ENCODE peak calls at places on chromosomes 6 and 20, in five cellular contexts. P, X, S, O and V are unnamed samples.

GRCh38 chr6:84897874-84898635 is 133.7 kb upstream of the TBX18 start:
- DNase-seq in P (no peak), O (no peak), X (no peak), S (peak), V (no peak)

GRCh38 chr6:69097948-69098347 is 462.9 kb downstream of the ADGRB3 start:
- DNase-seq in P (no peak), O (no peak), S (no peak), X (no peak), V (no peak)

GRCh38 chr20:17511401-17511800 is 19.8 kb downstream of the BFSP1 start:
- DNase-seq in O (no peak), X (no peak), S (no peak), P (no peak), V (no peak)

GRCh38 chr6:152295346-152295745 is 341.8 kb downstream of the SYNE1 start:
- DNase-seq in P (no peak), X (no peak), O (no peak), S (no peak), V (no peak)

GRCh38 chr6:135506270-135506997 is 8.9 kb upstream of the AHI1 start:
- DNase-seq in P (no peak), X (no peak), S (peak), O (no peak), V (peak)

GRCh38 chr6:168485804-168486203 is 44.8 kb downstream of the SMOC2 start:
- DNase-seq in X (no peak), P (no peak), S (no peak), O (no peak), V (no peak)

GRCh38 chr20:33419140-33419974 is 18.0 kb upstream of the CDK5RAP1 start:
- DNase-seq in S (no peak), O (no peak), X (no peak), P (no peak), V (peak)

GRCh38 chr6:72218125-72218524 is 331.8 kb downstream of the RIMS1 start:
- DNase-seq in X (no peak), S (peak), O (no peak), P (peak), V (no peak)

GRCh38 chr6:71410164-71410566 is 121.6 kb downstream of the OGFRL1 start:
- DNase-seq in X (no peak), S (peak), P (no peak), O (no peak), V (no peak)

GRCh38 chr20:8562356-8562755 is 430.3 kb downstream of the PLCB1 start:
- DNase-seq in S (no peak), X (no peak), O (no peak), P (no peak), V (no peak)

GRCh38 chr6:111231078-111231435 is 143.8 kb downstream of the SLC16A10 start:
- DNase-seq in P (no peak), S (no peak), X (no peak), O (no peak), V (no peak)

GRCh38 chr20:44646641-44647274 is 4.7 kb downstream of the ADA start:
- DNase-seq in P (no peak), O (no peak), X (peak), S (peak), V (no peak)

GRCh38 chr20:6030453-6031080 is 23.3 kb downstream of the LRRN4 start:
- DNase-seq in O (no peak), X (no peak), P (no peak), S (no peak), V (no peak)

GRCh38 chr20:5056801-5057599 is 55.7 kb upstream of the SLC23A2 start:
- DNase-seq in X (peak), P (peak), S (peak), O (no peak), V (peak)

GRCh38 chr6:187252-187840 is 104.9 kb upstream of the DUSP22 start:
- DNase-seq in S (no peak), P (no peak), X (no peak), O (no peak), V (no peak)

GRCh38 chr6:113094781-113095180 is 747.7 kb downstream of the RFPL4B start:
- DNase-seq in P (no peak), S (no peak), X (no peak), O (no peak), V (no peak)

GRCh38 chr6:99885051-99885450 is 109.0 kb downstream of the MCHR2 start:
- DNase-seq in S (no peak), O (no peak), X (no peak), P (no peak), V (no peak)

GRCh38 chr6:42361036-42361435 is 90.7 kb downstream of the TRERF1 start:
- DNase-seq in O (no peak), P (no peak), S (no peak), X (no peak), V (no peak)

GRCh38 chr6:169185692-169186485 is 67.8 kb downstream of the THBS2 start:
- DNase-seq in S (no peak), X (no peak), P (no peak), O (no peak), V (no peak)

GRCh38 chr6:27472182-27472616 is 706 bp downstream of the ZNF184 start:
- DNase-seq in S (peak), P (peak), X (peak), O (no peak), V (peak)
- TF ChIP-seq POLR2A in S (no peak), P (no peak), X (no peak), O (no peak), V (no peak)

GRCh38 chr6:130367767-130368166 is 1.9 kb downstream of the TMEM200A start:
- DNase-seq in O (no peak), X (no peak), P (no peak), S (no peak), V (no peak)

GRCh38 chr6:130369821-130370220 is 4.0 kb downstream of the TMEM200A start:
- DNase-seq in X (no peak), P (no peak), O (no peak), S (no peak), V (no peak)

GRCh38 chr6:130365166-130366010 is 429 bp upstream of the TMEM200A start:
- DNase-seq in X (peak), S (peak), P (peak), O (peak), V (peak)

GRCh38 chr6:130364224-130364780 is 1.5 kb upstream of the TMEM200A start:
- DNase-seq in X (no peak), P (no peak), S (no peak), O (no peak), V (no peak)

DNA sequence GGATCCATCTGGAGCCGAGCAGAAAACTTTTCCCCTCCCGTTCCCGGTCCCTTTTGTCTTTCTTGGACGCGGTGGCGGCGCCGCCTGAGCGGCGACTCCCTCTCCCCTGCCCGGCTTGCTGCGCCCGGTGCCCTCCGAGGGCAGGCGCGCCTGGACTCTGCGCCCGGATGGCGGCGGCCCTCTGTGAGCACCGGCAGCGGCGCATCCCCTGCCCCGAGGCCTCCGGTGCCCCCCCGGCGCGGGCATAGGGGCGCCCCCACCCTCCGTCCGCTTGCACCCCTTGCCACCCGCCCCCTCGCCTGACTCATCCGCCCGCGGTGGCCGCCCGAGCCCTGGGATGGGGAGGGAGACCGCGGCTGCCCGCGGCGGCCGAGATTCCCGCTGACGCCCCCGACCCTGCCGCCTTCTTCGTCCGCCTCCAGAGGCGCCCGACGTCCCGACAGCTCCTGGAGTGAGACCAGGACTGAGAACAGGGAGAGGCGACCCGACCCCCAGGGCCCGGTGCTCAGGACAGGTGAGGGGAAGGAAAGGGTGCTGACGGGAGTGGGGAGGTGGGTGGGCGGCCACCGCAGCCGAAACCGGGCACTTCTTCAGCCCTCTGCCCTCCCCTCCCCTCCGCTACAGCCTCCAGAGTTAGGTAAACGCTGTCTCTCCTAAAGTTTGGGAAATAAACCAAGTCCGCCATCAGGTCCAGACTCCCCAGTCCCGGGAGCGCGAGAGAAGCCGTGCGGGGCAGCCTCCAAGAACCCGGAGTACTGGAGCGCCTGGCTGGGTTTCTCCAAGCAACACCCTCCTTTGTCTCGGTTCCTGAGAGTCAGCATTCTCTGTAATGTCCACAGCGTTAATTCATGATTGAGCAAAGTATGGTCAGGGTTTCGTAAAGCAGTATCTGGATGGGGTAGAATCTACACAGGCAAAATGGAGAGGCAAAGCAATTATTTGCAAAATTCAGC is at the start of gene TMEM200A:
- DNase-seq in P (no peak), O (peak), X (peak), S (no peak), V (no peak)
- TF ChIP-seq POLR2A in P (no peak), O (peak), X (peak), S (no peak), V (no peak)

DNA sequence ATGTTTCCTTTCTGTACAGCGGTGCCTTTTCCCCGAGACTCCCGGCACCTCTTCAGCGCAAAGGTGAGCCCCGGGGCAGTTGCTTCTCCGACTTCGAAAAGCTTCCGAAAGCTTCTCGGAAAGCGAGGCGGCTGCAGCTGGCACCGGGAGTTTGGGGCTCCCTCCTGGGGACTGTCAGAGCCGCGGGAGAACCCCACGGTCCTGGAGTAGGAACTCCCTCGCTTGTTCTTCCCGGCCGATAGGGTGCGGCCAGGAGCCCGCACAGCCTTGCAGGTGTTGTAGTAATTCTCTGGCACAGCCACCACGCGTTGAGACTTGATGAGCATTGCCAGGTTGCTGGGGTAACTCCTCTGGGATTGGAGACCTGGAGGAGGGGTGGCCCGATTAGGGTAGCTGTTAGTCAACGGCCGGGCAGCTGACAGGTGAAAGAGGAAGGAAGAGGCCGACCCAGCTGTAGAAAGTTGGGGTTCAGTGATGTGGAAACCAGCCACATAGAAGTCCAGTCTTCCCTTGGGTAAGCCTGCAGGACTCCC is 708 bp downstream of the KDM1B start:
- DNase-seq in O (peak), S (peak), P (peak), X (peak), V (peak)
- TF ChIP-seq POLR2A in O (peak), S (no peak), P (no peak), X (no peak), V (no peak)

DNA sequence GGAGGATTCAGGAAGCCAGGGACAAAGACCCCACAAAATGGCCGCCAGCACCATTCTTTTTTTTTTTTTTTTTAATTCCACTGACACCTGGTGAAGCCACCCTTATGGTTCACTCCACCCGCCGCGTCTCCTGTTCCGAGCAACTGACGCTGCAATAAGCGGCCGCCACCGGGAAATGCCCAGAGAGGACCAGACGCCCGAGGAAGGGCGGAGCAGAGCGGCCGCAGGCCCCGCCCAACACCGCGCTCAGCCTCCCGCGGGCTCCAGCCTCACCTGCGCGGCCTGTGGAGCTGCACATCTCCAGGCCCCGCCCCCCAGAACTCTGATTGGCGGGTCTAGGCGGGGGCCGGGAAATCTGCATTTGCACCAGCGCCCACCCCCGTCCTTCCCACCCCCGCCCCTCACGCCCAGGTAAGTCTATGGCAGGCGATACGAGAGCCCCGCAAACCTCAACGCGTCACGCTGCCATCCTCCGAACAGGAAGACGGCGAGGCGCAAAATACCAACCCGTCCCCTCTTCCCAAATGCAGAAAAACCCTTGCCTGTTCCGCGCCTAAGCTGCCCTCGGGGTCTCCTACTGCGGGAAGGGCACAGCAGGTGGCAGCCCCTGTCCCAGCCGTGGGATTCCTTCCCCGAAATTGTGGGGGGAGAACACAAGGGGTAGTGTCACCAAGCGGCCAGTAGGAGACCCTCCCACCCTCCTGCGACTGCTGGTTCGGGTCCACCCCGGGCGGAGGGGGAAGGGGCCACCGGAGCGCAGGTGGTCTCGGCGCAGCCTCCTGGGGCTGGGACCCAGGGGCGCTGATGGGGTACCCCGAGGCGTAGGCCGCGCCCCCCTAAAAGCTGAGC is 948 bp downstream of the ATP9A start:
- DNase-seq in P (peak), X (peak), S (peak), O (peak), V (peak)
- TF ChIP-seq POLR2A in P (peak), X (peak), S (no peak), O (peak), V (no peak)